ENCODE peak calls at places on chromosomes 1 and 21, in nine cellular contexts. B, D, K, F, W, N, Q, L and A are unnamed samples.

GRCh38 chr1:225896937-225897549 is 8.1 kb upstream of the LEFTY1 start:
- DNase-seq in L (no peak), F (peak; percentile 76), D (peak; percentile 37), B (no peak), K (peak; percentile 85), W (no peak), Q (peak; percentile 83), N (no peak), A (no peak)

GRCh38 chr21:35559881-35560280 is 500.4 kb downstream of the SETD4 start:
- DNase-seq in D (no peak), B (no peak), Q (no peak), F (no peak), L (no peak), W (no peak), K (no peak), N (peak; percentile 60), A (peak; percentile 60)

GRCh38 chr1:101474039-101474665 is 237.3 kb downstream of the S1PR1 start:
- DNase-seq in Q (no peak), L (no peak), N (peak; percentile 10), W (no peak), D (peak; percentile 30), B (no peak), F (no peak), K (no peak), A (no peak)

GRCh38 chr1:232549998-232550397 is 79.9 kb downstream of the SIPA1L2 start:
- DNase-seq in K (no peak), W (no peak), N (no peak), Q (no peak), D (no peak), B (no peak), L (no peak), F (no peak), A (no peak)

GRCh38 chr1:178060789-178061556 is 32.9 kb upstream of the RASAL2 start:
- DNase-seq in Q (no peak), D (peak; percentile 21), W (no peak), K (no peak), B (no peak), F (no peak), N (peak; percentile 69), L (no peak), A (peak; percentile 95)

GRCh38 chr1:196372896-196373536 is 235.2 kb downstream of the KCNT2 start:
- DNase-seq in F (peak; percentile 13), Q (no peak), L (no peak), K (no peak), W (no peak), B (no peak), D (peak; percentile 38), N (peak; percentile 32), A (peak; percentile 42)

GRCh38 chr21:15908187-15908586 is 178.4 kb downstream of the USP25 start:
- DNase-seq in Q (no peak), B (no peak), F (no peak), W (no peak), L (no peak), D (no peak), N (no peak), K (no peak), A (peak; percentile 4)

GRCh38 chr1:93661829-93662474 is 19.7 kb downstream of the BCAR3 start:
- DNase-seq in D (peak; percentile 66), B (no peak), W (no peak), F (no peak), K (no peak), Q (no peak), N (peak; percentile 89), L (no peak), A (peak; percentile 86)

GRCh38 chr1:40736085-40736531 is 44.6 kb downstream of the NFYC start:
- DNase-seq in W (no peak), Q (no peak), D (no peak), B (no peak), L (no peak), K (no peak), N (peak; percentile 54), F (no peak), A (peak; percentile 65)

GRCh38 chr1:28145728-28146127 is 30.8 kb downstream of the PTAFR start:
- DNase-seq in B (no peak), K (no peak), W (no peak), N (no peak), Q (no peak), L (no peak), F (no peak), D (no peak), A (no peak)

GRCh38 chr1:155091071-155092051 is 12.7 kb downstream of the EFNA3 start:
- DNase-seq in L (peak; percentile 76), N (peak; percentile 67), F (no peak), D (peak; percentile 75), Q (peak; percentile 94), K (peak; percentile 90), W (peak; percentile 86), B (peak; percentile 80), A (peak; percentile 38)

GRCh38 chr21:16588433-16588860 is 858.7 kb downstream of the USP25 start:
- DNase-seq in N (peak; percentile 69), W (peak; percentile 48), B (peak; percentile 87), K (peak; percentile 48), Q (no peak), D (peak; percentile 71), L (peak; percentile 50), F (no peak), A (peak; percentile 70)

GRCh38 chr21:43880111-43880985 is 15.3 kb downstream of the AGPAT3 start:
- DNase-seq in B (peak; percentile 57), W (peak; percentile 70), K (peak; percentile 70), L (no peak), N (no peak), F (no peak), D (no peak), Q (peak; percentile 59), A (peak; percentile 33)

GRCh38 chr1:26353210-26353859 is 595 bp downstream of the CRYBG2 start:
- DNase-seq in N (no peak), B (no peak), L (no peak), K (no peak), W (no peak), Q (no peak), F (no peak), D (no peak), A (no peak)
- H3K4me3 ChIP-seq in N (no peak overlapping the region), B (no peak overlapping the region), L (no peak overlapping the region), K (peak overlapping the region; percentile 36), W (no peak overlapping the region), Q (no peak overlapping the region), F (no peak overlapping the region), D (no peak overlapping the region), A (no peak overlapping the region)

GRCh38 chr1:148315081-148315811 is 163.2 kb upstream of the NBPF11 start:
- DNase-seq in N (no peak), B (no peak), F (peak; percentile 34), W (no peak), D (no peak), Q (no peak), L (no peak), K (no peak), A (peak; percentile 20)
- TF ChIP-seq CTCF in N (no peak), B (no peak), F (no peak), W (no peak), D (no peak), Q (no peak), L (no peak), K (no peak), A (no peak)

GRCh38 chr1:12158362-12159092 is 8.3 kb upstream of the TNFRSF1B start:
- DNase-seq in B (no peak), F (no peak), K (no peak), W (no peak), D (no peak), N (no peak), L (no peak), Q (peak; percentile 79), A (no peak)
- H3K4me3 ChIP-seq in B (no peak overlapping the region), F (no peak overlapping the region), K (no peak overlapping the region), W (no peak overlapping the region), D (no peak overlapping the region), N (no peak overlapping the region), L (no peak overlapping the region), Q (peak overlapping the region; percentile 49), A (no peak overlapping the region)

GRCh38 chr1:39132505-39133339 is 71.8 kb upstream of the MACF1 start:
- DNase-seq in Q (peak; percentile 88), D (peak; percentile 55), F (no peak), L (peak; percentile 80), W (peak; percentile 87), K (peak; percentile 60), B (peak; percentile 58), N (no peak), A (peak; percentile 23)

GRCh38 chr1:39133340-39133684 is 71.2 kb upstream of the MACF1 start:
- DNase-seq in K (no peak), B (no peak), N (no peak), D (no peak), L (no peak), F (no peak), Q (no peak), W (no peak), A (no peak)

GRCh38 chr1:39134768-39135333 is 69.6 kb upstream of the MACF1 start:
- DNase-seq in L (no peak), K (no peak), Q (no peak), N (no peak), W (no peak), B (no peak), F (no peak), D (no peak), A (no peak)

GRCh38 chr1:39139723-39140360 is 64.7 kb upstream of the MACF1 start:
- DNase-seq in F (no peak), B (no peak), Q (no peak), N (peak; percentile 94), W (no peak), K (no peak), D (no peak), L (no peak), A (peak; percentile 85)

DNA sequence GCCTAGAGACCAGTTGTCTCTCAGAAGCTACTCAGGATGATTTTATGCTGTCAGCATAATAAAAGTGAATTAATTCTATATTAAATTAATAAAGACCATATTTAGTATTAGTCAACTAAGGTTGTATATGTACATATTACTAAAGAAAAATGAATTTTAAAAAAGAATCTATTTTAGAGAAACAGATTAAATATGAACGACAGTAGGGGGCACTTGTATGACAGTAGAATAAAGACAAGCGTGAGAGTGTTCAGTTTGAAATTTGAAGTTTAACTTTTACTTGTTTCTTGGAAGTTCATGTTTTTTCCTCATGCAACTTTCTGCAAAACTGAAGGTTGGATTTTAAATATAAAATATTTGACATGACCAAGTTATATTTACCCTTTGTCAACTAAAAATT is 67.9 kb upstream of the MACF1 start:
- DNase-seq in F (no peak), N (no peak), Q (no peak), L (no peak), W (no peak), K (no peak), D (no peak), B (no peak), A (no peak)
- TF ChIP-seq CTCF in F (no peak), N (no peak), Q (no peak), L (no peak), W (no peak), K (no peak), D (peak; percentile 43), B (no peak), A (no peak)